ENCODE peak calls at places on chromosomes 6 and 20, in six cellular contexts. N is stimulated activated CD8-positive, alpha-beta memory T cell treated with anti-CD3 and anti-CD28 coated beads, Interleukin-4, amount 100 ng/mL, for 48 hours; B is psoas muscle; L is heart left ventricle; X is PC-9; Q is nucleus accumbens. P is an unnamed sample.

GRCh38 chr20:3250091-3250504 is 11.1 kb upstream of the SLC4A11 start:
- DNase-seq in N (no peak), B (no peak), L (no peak), X (peak), Q (no peak), P (no peak)

GRCh38 chr6:135182120-135182992 is 1.2 kb downstream of the MYB start:
- DNase-seq in N (peak), B (peak), L (peak), X (peak), Q (no peak), P (no peak)

GRCh38 chr6:170158296-170159039 is 132.4 kb downstream of the DLL1 start:
- DNase-seq in N (no peak), B (peak), L (no peak), X (no peak), Q (no peak), P (no peak)

GRCh38 chr20:51424270-51425041 is 118.1 kb downstream of the NFATC2 start:
- DNase-seq in N (no peak), B (no peak), L (no peak), X (no peak), Q (no peak), P (no peak)

GRCh38 chr6:22613695-22614094 is 44.3 kb downstream of the HDGFL1 start:
- DNase-seq in N (no peak), B (no peak), L (no peak), X (no peak), Q (no peak), P (no peak)

GRCh38 chr6:138691595-138692057 is 81.9 kb upstream of the CCDC28A start:
- DNase-seq in N (no peak), B (no peak), L (no peak), X (peak), Q (no peak), P (no peak)

GRCh38 chr6:39195792-39196385 is 33.4 kb downstream of the KCNK5 start:
- DNase-seq in N (no peak), B (no peak), L (no peak), X (no peak), Q (no peak), P (no peak)

GRCh38 chr6:26286168-26286854 is 78.7 kb upstream of the BTN3A2 start:
- DNase-seq in N (peak), B (peak), L (peak), X (peak), Q (no peak), P (peak)

GRCh38 chr6:89828988-89829590 is 591 bp upstream of the CASP8AP2 start:
- DNase-seq in N (peak), B (no peak), L (no peak), X (no peak), Q (no peak), P (no peak)

GRCh38 chr20:38426006-38426405 is 9.1 kb downstream of the SNHG17 start:
- DNase-seq in N (peak), B (no peak), L (no peak), X (no peak), Q (peak), P (no peak)

GRCh38 chr20:45405566-45406259 is 2.4 kb upstream of the DBNDD2 start:
- DNase-seq in N (no peak), B (peak), L (peak), X (peak), Q (no peak), P (no peak)

GRCh38 chr6:169589699-169590257 is 112.1 kb downstream of the WDR27 start:
- DNase-seq in N (no peak), B (no peak), L (no peak), X (no peak), Q (no peak), P (no peak)

GRCh38 chr20:33568378-33569289 is 78.7 kb downstream of the CBFA2T2 start:
- DNase-seq in N (no peak), B (no peak), L (peak), X (no peak), Q (no peak), P (no peak)

GRCh38 chr6:134533991-134534390 is 216.1 kb upstream of the SGK1 start:
- DNase-seq in N (no peak), B (no peak), L (no peak), X (no peak), Q (no peak), P (no peak)

GRCh38 chr6:81682238-81682795 is 70.2 kb downstream of the TENT5A start:
- DNase-seq in N (no peak), B (no peak), L (no peak), X (no peak), Q (no peak), P (no peak)